ENCODE peak calls at places on chromosomes 11 and 22, in six cellular contexts. P is GM12865, T is HFFc6, W is AG04450, K is nephron progenitor cell, H is mucosa of descending colon. Z is an unnamed sample.

GRCh38 chr11:31045335-31045734 is 324.2 kb downstream of the DCDC1 start:
- DNase-seq in H (no peak), T (no peak), W (no peak), P (peak), K (no peak), Z (no peak)

GRCh38 chr11:76238551-76238950 is 32.2 kb upstream of the WNT11 start:
- DNase-seq in T (no peak), H (no peak), W (no peak), K (no peak), P (no peak), Z (no peak)

GRCh38 chr22:45341503-45341902 is 31.8 kb downstream of the FAM118A start:
- DNase-seq in K (peak), P (peak), T (no peak), H (no peak), W (no peak), Z (no peak)

GRCh38 chr11:17469998-17470397 is 6.6 kb downstream of the ABCC8 start:
- DNase-seq in P (no peak), K (no peak), W (no peak), H (no peak), T (no peak), Z (no peak)

GRCh38 chr22:19862616-19863246 is 8.1 kb upstream of the GNB1L start:
- DNase-seq in W (no peak), T (no peak), P (no peak), H (no peak), K (no peak), Z (no peak)

GRCh38 chr11:114080219-114080618 is 20.7 kb downstream of the ZBTB16 start:
- DNase-seq in T (no peak), H (no peak), P (no peak), K (no peak), W (no peak), Z (no peak)

GRCh38 chr11:2890466-2891241 is 5.1 kb upstream of the CDKN1C start:
- DNase-seq in W (no peak), P (no peak), K (no peak), H (peak), T (no peak), Z (no peak)

GRCh38 chr11:107354780-107355179 is 102.8 kb downstream of the CWF19L2 start:
- DNase-seq in W (no peak), T (no peak), H (no peak), K (no peak), P (no peak), Z (no peak)

GRCh38 chr22:39773503-39773902 is 120.1 kb downstream of the ENTHD1 start:
- DNase-seq in K (no peak), H (no peak), P (no peak), W (no peak), T (no peak), Z (no peak)

GRCh38 chr11:65743928-65744698 is 23.5 kb upstream of the RNASEH2C start:
- DNase-seq in W (no peak), T (no peak), H (peak), K (peak), P (peak), Z (no peak)

GRCh38 chr22:38981005-38981658 is 1.0 kb upstream of the APOBEC3B start:
- DNase-seq in K (peak), H (no peak), W (no peak), T (peak), P (peak), Z (peak)

GRCh38 chr11:114149689-114150407 is 90.3 kb downstream of the ZBTB16 start:
- DNase-seq in P (no peak), H (no peak), T (no peak), W (no peak), K (no peak), Z (no peak)

GRCh38 chr11:68584097-68584496 is 100.2 kb upstream of the GAL start:
- DNase-seq in W (no peak), K (peak), H (peak), T (no peak), P (peak), Z (no peak)

GRCh38 chr11:75380716-75381420 is 18.4 kb upstream of the RPS3 start:
- DNase-seq in K (no peak), T (no peak), H (peak), W (no peak), P (no peak), Z (no peak)

GRCh38 chr11:113789675-113790320 is 10.2 kb downstream of the CLDN25 start:
- DNase-seq in H (no peak), P (no peak), W (no peak), K (no peak), T (no peak), Z (no peak)

GRCh38 chr11:66866007-66866406 is 9.1 kb downstream of the LRFN4 start:
- DNase-seq in H (no peak), K (no peak), T (no peak), W (no peak), P (no peak), Z (no peak)

GRCh38 chr11:116890193-116890592 is 52.8 kb upstream of the APOA1 start:
- DNase-seq in W (no peak), T (no peak), K (no peak), P (peak), H (no peak), Z (no peak)

GRCh38 chr11:125105921-125106320 is 5.5 kb downstream of the TMEM218 start:
- DNase-seq in P (no peak), W (no peak), H (no peak), T (no peak), K (no peak), Z (no peak)

GRCh38 chr22:22893077-22893805 is 5.6 kb downstream of the IGLL5 start:
- DNase-seq in T (no peak), W (no peak), H (no peak), K (no peak), P (peak), Z (no peak)

GRCh38 chr22:32409977-32410376 is 2.1 kb downstream of the RTCB start:
- DNase-seq in K (no peak), P (no peak), W (no peak), H (peak), T (no peak), Z (no peak)

GRCh38 chr11:65653229-65654225 is 9.2 kb downstream of the RELA start:
- DNase-seq in W (no peak), P (no peak), T (peak), K (no peak), H (peak), Z (no peak)

GRCh38 chr11:2774173-2775082 is 74.6 kb upstream of the KCNQ1OT1 start:
- DNase-seq in W (no peak), K (no peak), P (no peak), T (no peak), H (peak), Z (no peak)

GRCh38 chr11:33445761-33446161 is 188.6 kb downstream of the HIPK3 start:
- DNase-seq in P (no peak), K (no peak), W (no peak), T (peak), H (no peak), Z (peak)

GRCh38 chr11:70225629-70226582 is 22.8 kb downstream of the FADD start:
- DNase-seq in W (no peak), K (no peak), T (no peak), P (no peak), H (peak), Z (no peak)

GRCh38 chr22:37431811-37432707 is 4.8 kb upstream of the ELFN2 start:
- DNase-seq in H (no peak), P (peak), T (peak), W (peak), K (no peak), Z (peak)

GRCh38 chr11:859394-860131 is 16.9 kb downstream of the TSPAN4 start:
- DNase-seq in K (no peak), W (peak), P (no peak), T (peak), H (peak), Z (peak)

GRCh38 chr11:76209956-76210885 is 3.9 kb upstream of the WNT11 start:
- DNase-seq in W (no peak), K (peak), P (peak), H (peak), T (no peak), Z (peak)

GRCh38 chr11:109027851-109028250 is 363.0 kb downstream of the DDX10 start:
- DNase-seq in K (no peak), H (no peak), W (no peak), P (no peak), T (no peak), Z (no peak)

GRCh38 chr22:29947410-29948387 is 64.7 kb downstream of the MTMR3 start:
- DNase-seq in H (no peak), T (no peak), P (no peak), W (no peak), K (no peak), Z (peak)

GRCh38 chr11:82004537-82005213 is 729.0 kb downstream of the FAM181B start:
- DNase-seq in P (no peak), H (no peak), W (no peak), T (no peak), K (no peak), Z (peak)

DNA sequence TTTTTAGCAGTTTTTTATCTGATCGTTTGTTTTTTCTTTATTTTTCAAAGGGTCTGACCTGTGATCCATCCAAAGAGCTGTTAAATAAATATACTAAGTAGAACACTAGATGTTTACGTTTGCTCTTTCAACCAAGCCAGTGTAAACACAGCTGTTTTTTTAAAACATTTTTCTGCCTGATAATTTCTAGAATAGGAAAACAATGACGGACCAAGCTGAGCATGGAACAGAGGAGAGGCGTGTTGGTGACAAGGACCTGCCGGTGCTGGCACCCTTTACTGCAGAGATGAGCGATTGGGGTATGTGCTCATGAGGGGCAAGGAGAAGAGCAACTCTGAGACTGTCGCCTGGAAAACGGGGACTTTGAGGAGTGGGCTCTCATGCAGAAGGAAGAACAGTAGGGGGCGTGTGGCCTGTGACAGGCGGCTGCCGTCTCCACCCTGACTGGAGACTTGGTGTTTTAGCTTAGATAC is 28.6 kb upstream of the PANX2 start:
- DNase-seq in K (peak), H (no peak), W (peak), P (no peak), T (no peak), Z (no peak)
- TF ChIP-seq CTCF in K (peak), H (no peak), W (peak), P (no peak), T (peak), Z (no peak)

DNA sequence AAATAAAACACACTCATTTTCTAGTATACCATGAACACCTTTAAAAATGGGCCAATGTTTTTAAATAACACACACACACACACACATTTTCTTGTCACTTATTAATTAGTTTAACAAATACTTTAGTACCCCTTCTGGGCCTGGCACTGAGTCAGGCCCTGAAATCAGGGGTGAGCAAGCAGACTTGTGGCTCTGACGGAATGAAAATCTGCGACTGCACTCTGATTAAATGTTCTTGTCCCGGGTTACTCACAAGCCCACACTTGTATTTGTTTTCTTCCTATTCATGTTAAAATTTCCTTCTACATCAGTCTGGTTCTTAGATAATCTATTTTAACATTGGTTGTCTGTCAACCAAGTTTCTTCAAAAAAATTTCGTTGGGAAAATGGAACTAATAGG is 43.0 kb upstream of the PDGFD start:
- DNase-seq in W (no peak), T (no peak), K (no peak), P (no peak), H (no peak), Z (no peak)
- TF ChIP-seq CTCF in W (no peak), T (no peak), K (no peak), P (no peak), H (no peak), Z (no peak)

GRCh38 chr22:42353883-42354727 is 78.1 kb downstream of the NFAM1 start:
- DNase-seq in T (peak), H (no peak), P (no peak), K (peak), W (no peak), Z (no peak)
- TF ChIP-seq CTCF in T (peak), H (no peak), P (no peak), K (no peak), W (peak), Z (no peak)

DNA sequence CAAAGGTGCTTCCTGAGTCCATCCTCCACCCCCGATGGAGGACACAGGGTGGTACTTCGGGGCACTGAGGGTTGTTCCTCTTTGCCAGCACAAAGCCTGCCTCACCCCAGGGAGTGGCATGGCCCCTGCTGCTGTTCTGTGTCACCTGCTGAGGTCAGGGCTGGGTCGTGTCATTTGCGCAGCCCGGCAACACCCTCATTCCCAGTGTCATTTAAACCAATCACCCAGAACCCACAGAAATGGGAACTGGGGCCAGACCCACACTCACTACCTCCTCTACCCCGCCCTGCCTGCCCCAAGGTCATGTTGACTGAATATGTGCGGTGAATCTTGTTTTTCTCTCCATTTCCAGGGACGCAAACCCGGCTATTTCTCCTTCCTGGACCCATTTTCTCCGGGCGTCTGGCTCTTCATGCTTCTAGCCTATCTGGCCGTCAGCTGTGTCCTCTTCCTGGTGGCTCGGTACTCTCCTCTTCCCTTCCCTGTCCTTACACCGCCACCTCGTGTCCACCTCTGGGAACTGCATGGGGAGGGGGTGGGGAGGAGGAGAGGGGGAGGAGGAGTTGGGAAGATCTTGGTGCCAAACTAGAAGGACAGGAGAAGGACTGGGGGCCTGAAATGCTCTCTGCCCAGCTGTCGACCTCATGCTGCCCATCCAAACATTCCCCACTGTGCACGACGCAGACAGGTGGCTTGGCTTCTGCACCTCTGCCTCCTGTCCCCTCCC is 71.2 kb upstream of the TBCEL start:
- DNase-seq in W (peak), P (peak), K (peak), T (peak), H (peak), Z (peak)
- TF ChIP-seq CTCF in W (peak), P (peak), K (peak), T (peak), H (peak), Z (peak)

GRCh38 chr22:33653525-33654063 is 266.7 kb downstream of the LARGE1 start:
- DNase-seq in P (no peak), H (no peak), K (no peak), T (no peak), W (no peak), Z (no peak)
- TF ChIP-seq CTCF in P (no peak), H (no peak), K (no peak), T (no peak), W (no peak), Z (no peak)

DNA sequence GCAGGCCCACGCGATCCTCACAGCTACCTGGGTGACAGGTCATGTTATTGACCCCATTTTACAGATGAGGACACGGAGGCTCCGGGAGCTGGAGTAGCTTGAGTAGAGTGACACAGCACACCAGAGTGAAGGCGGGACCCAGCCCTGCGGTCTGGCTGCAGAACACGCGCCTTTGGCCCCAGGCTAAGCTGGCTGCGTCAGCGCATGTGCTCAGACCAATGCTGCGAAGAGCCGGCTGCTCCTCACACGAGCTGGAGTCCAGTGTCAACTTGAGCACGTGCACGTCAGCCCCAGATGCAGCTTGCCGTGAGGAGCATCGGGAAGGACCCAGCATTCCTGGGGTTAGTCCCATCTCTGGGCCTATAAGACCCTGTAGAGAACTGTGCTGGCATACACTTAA is 49.9 kb downstream of the SCUBE1 start:
- DNase-seq in W (no peak), T (peak), P (no peak), H (no peak), K (no peak), Z (no peak)
- TF ChIP-seq CTCF in W (no peak), T (no peak), P (no peak), H (no peak), K (no peak), Z (no peak)

Z was measured in astrocyte.